ENCODE peak calls at places on chromosomes 16 and 17, in four cellular contexts. G, L, K and W are unnamed samples.

GRCh38 chr17:7515912-7516610 is 31.9 kb downstream of the POLR2A start:
- DNase-seq in G (peak; percentile 38), L (no peak), K (peak; percentile 28), W (no peak)

GRCh38 chr17:79026345-79027273 is 2.6 kb downstream of the C1QTNF1 start:
- DNase-seq in G (peak; percentile 85), L (peak; percentile 68), K (peak; percentile 24), W (no peak)

GRCh38 chr17:2085648-2085949 is 30.7 kb downstream of the HIC1 start:
- DNase-seq in G (peak; percentile 81), L (peak; percentile 69), K (no peak), W (no peak)

GRCh38 chr17:61000911-61001310 is 323.3 kb downstream of the BCAS3 start:
- DNase-seq in G (peak; percentile 64), L (peak; percentile 81), K (no peak), W (no peak)

GRCh38 chr17:36992701-36993100 is 43.9 kb downstream of the AATF start:
- DNase-seq in G (no peak), L (no peak), K (peak; percentile 62), W (peak; percentile 37)

GRCh38 chr17:14752007-14752406 is 451.1 kb downstream of the HS3ST3B1 start:
- DNase-seq in G (no peak), L (no peak), K (no peak), W (no peak)

GRCh38 chr16:12089492-12090161 is 113.1 kb downstream of the SNX29 start:
- DNase-seq in G (peak; percentile 74), L (peak; percentile 81), K (peak; percentile 67), W (no peak)

GRCh38 chr16:53503270-53503911 is 382 bp upstream of the AKTIP start:
- DNase-seq in G (peak; percentile 100), L (peak; percentile 100), K (peak; percentile 100), W (peak; percentile 100)

GRCh38 chr17:39651908-39652634 is 13.1 kb upstream of the TCAP start:
- DNase-seq in G (no peak), L (no peak), K (no peak), W (no peak)

GRCh38 chr16:2751577-2752034 is 832 bp upstream of the SRRM2 start:
- DNase-seq in G (no peak), L (no peak), K (no peak), W (peak; percentile 83)

GRCh38 chr16:66374176-66374575 is 7.7 kb downstream of the CDH5 start:
- DNase-seq in G (no peak), L (no peak), K (no peak), W (no peak)

GRCh38 chr17:79843917-79844815 is 4.9 kb upstream of the CBX4 start:
- DNase-seq in G (peak; percentile 86), L (peak; percentile 61), K (peak; percentile 70), W (peak; percentile 56)

GRCh38 chr16:57166951-57167350 is 18.9 kb downstream of the PSME3IP1 start:
- DNase-seq in G (peak; percentile 66), L (peak; percentile 65), K (no peak), W (no peak)

GRCh38 chr16:35743101-35743692 is 2283.8 kb downstream of the TP53TG3F start:
- DNase-seq in G (no peak), L (no peak), K (no peak), W (no peak)

GRCh38 chr16:27840311-27841060 is 223.0 kb downstream of the GSG1L start:
- DNase-seq in G (no peak), L (no peak), K (no peak), W (no peak)

GRCh38 chr17:59751955-59752413 is 44.5 kb downstream of the VMP1 start:
- DNase-seq in G (no peak), L (no peak), K (no peak), W (no peak)

GRCh38 chr17:30840775-30841174 is 9.0 kb downstream of the ATAD5 start:
- DNase-seq in G (no peak), L (no peak), K (no peak), W (no peak)

GRCh38 chr17:57507828-57508227 is 237.3 kb downstream of the CCDC182 start:
- DNase-seq in G (no peak), L (no peak), K (no peak), W (peak; percentile 76)

GRCh38 chr17:2909164-2909852 is 113.1 kb downstream of the RAP1GAP2 start:
- DNase-seq in G (no peak), L (no peak), K (no peak), W (no peak)

GRCh38 chr16:56855936-56856335 is 9.1 kb upstream of the SLC12A3 start:
- DNase-seq in G (no peak), L (no peak), K (no peak), W (no peak)

GRCh38 chr16:15046692-15047376 is 9.0 kb downstream of the NTAN1 start:
- DNase-seq in G (no peak), L (no peak), K (no peak), W (no peak)

GRCh38 chr17:82756166-82756565 is 4.3 kb downstream of the TBCD start:
- DNase-seq in G (no peak), L (no peak), K (no peak), W (no peak)

GRCh38 chr16:14553447-14553846 is 76.6 kb downstream of the PARN start:
- DNase-seq in G (no peak), L (no peak), K (no peak), W (no peak)

GRCh38 chr16:25065899-25066298 is 45.6 kb upstream of the LCMT1 start:
- DNase-seq in G (no peak), L (no peak), K (no peak), W (no peak)

GRCh38 chr16:62034236-62035114 is 1.8 kb downstream of the CDH8 start:
- DNase-seq in G (no peak), L (no peak), K (no peak), W (no peak)

GRCh38 chr17:65062168-65062915 is 5.8 kb upstream of the GNA13 start:
- DNase-seq in G (no peak), L (no peak), K (no peak), W (no peak)

GRCh38 chr17:34725740-34726139 is 146.4 kb downstream of the TMEM132E start:
- DNase-seq in G (no peak), L (no peak), K (no peak), W (no peak)

DNA sequence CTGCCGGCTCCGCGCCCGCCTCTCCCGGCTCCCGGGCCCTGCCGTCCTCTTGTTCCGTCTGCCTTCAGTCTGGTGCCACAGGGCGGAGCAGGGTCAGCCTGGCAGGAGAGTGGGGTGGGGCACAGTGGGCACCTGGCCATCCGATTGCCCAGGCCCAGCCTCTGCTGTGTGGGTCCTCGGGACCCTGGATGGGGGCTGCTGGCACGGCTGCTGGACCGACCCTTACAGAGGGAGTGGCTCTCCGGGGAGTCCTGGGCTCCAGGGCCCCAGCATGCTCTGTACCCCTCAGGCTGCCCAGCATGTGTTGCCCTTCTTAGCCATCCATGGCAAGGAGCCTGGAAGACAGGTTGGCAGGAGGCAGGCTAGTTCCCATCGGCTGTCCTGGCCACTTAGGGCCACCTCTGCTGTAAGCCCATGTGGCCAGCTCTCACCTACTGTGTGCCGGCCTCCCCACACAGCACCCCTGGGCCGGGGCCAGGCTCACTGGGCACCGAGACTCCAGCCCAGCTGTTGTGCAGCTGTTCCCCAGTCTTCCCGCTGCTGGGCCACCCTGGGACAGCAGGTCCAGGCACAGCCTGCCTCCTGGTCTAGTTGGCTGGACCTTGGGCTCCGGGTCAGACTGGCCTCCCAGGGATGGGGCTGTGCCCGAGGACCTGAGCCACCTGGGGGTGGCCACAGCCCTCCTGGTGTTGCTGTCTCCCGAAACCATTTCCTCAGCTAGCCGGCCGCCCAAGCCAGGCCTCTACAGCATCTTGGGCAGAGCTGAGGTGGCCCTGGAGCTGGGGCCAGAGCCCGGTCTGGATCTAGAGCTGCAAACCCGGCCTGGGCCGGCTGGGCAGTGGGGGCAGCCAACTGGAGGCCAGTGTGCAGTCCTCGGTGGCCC is 24.9 kb downstream of the BAHCC1 start:
- DNase-seq in G (no peak), L (no peak), K (peak; percentile 58), W (no peak)
- H3K4me3 ChIP-seq in G (no peak overlapping the region), L (no peak overlapping the region), K (peak overlapping the region; percentile 28), W (peak overlapping the region; percentile 43)

GRCh38 chr16:10885246-10885645 is 8.2 kb downstream of the CIITA start:
- DNase-seq in G (no peak), L (no peak), K (no peak), W (no peak)

GRCh38 chr16:10892782-10893181 is 15.8 kb downstream of the CIITA start:
- DNase-seq in G (no peak), L (no peak), K (no peak), W (no peak)

GRCh38 chr16:10889880-10890279 is 12.9 kb downstream of the CIITA start:
- DNase-seq in G (no peak), L (no peak), K (no peak), W (no peak)

GRCh38 chr16:10886739-10887269 is 9.8 kb downstream of the CIITA start:
- DNase-seq in G (no peak), L (no peak), K (no peak), W (no peak)

GRCh38 chr16:10888320-10888937 is 11.4 kb downstream of the CIITA start:
- DNase-seq in G (no peak), L (no peak), K (no peak), W (no peak)
- H3K27me3 ChIP-seq in G (no peaks in the 10 kb centered on the region), L (peaks cover 24% of the 10 kb centered on the region), K (no peaks in the 10 kb centered on the region), W (peaks cover 5% of the 10 kb centered on the region)

GRCh38 chr17:73007447-73007846 is 85.0 kb downstream of the SLC39A11 start:
- DNase-seq in G (peak; percentile 54), L (peak; percentile 80), K (peak; percentile 57), W (no peak)
- H3K4me3 ChIP-seq in G (no peak overlapping the region), L (no peak overlapping the region), K (no peak overlapping the region), W (no peak overlapping the region)

GRCh38 chr16:54928421-54929089 is 2.1 kb upstream of the IRX5 start:
- DNase-seq in G (peak; percentile 32), L (no peak), K (peak; percentile 77), W (peak; percentile 75)

GRCh38 chr16:54931041-54931756 is 534 bp downstream of the IRX5 start:
- DNase-seq in G (peak; percentile 24), L (no peak), K (no peak), W (peak; percentile 64)

GRCh38 chr16:54930034-54930938 is at the start of gene IRX5:
- DNase-seq in G (peak; percentile 96), L (peak; percentile 81), K (peak; percentile 92), W (peak; percentile 94)

GRCh38 chr16:54928016-54928356 is 2.7 kb upstream of the IRX5 start:
- DNase-seq in G (peak; percentile 21), L (no peak), K (no peak), W (no peak)

GRCh38 chr16:54929090-54930033 is 1.3 kb upstream of the IRX5 start:
- DNase-seq in G (peak; percentile 99), L (peak; percentile 94), K (peak; percentile 100), W (peak; percentile 100)
- H3K27me3 ChIP-seq in G (no peaks in the 10 kb centered on the region), L (peaks cover 38% of the 10 kb centered on the region), K (peaks cover 19% of the 10 kb centered on the region), W (no peaks in the 10 kb centered on the region)

GRCh38 chr17:17724307-17724921 is 43.2 kb downstream of the RAI1 start:
- DNase-seq in G (peak; percentile 65), L (peak; percentile 54), K (no peak), W (peak; percentile 48)
- H3K4me3 ChIP-seq in G (peak overlapping the region; percentile 90), L (peak overlapping the region; percentile 48), K (peak overlapping the region; percentile 68), W (peak overlapping the region; percentile 60)

GRCh38 chr16:50881331-50881830 is 139.5 kb downstream of the CYLD start:
- DNase-seq in G (peak; percentile 14), L (no peak), K (no peak), W (no peak)
- H3K27me3 ChIP-seq in G (no peaks in the 10 kb centered on the region), L (no peaks in the 10 kb centered on the region), K (no peaks in the 10 kb centered on the region), W (no peaks in the 10 kb centered on the region)

GRCh38 chr17:43967251-43967875 is 13.6 kb upstream of the PYY start:
- DNase-seq in G (no peak), L (no peak), K (no peak), W (no peak)
- H3K4me3 ChIP-seq in G (no peak overlapping the region), L (no peak overlapping the region), K (no peak overlapping the region), W (no peak overlapping the region)